ENCODE peak calls at places on chromosomes 11 and 22, in four cellular contexts. N is heart left ventricle, Q is A549, V is adrenal gland. S is an unnamed sample.

GRCh38 chr22:36366291-36366708 is 21.5 kb downstream of the MYH9 start:
- DNase-seq in N (no peak), Q (no peak), V (no peak), S (no peak)

GRCh38 chr11:83220279-83220678 is 26.8 kb downstream of the ANKRD42 start:
- DNase-seq in N (no peak), Q (no peak), V (no peak), S (no peak)

GRCh38 chr11:84524422-84525051 is 1102.6 kb downstream of the DLG2 start:
- DNase-seq in N (no peak), Q (peak), V (no peak), S (no peak)

GRCh38 chr11:76903325-76903724 is 42.6 kb downstream of the ACER3 start:
- DNase-seq in N (no peak), Q (no peak), V (no peak), S (no peak)

GRCh38 chr11:17578296-17578695 is 31.2 kb downstream of the OTOG start:
- DNase-seq in N (no peak), Q (no peak), V (no peak), S (no peak)

GRCh38 chr11:34044664-34045485 is 6.7 kb upstream of the CAPRIN1 start:
- DNase-seq in N (no peak), Q (peak), V (no peak), S (no peak)

GRCh38 chr11:128590587-128590986 is 3.2 kb upstream of the ETS1 start:
- DNase-seq in N (no peak), Q (no peak), V (no peak), S (no peak)

GRCh38 chr11:58905716-58906547 is 33.4 kb upstream of the GLYATL1 start:
- DNase-seq in N (peak), Q (peak), V (no peak), S (no peak)

GRCh38 chr22:37604875-37605274 is 3.8 kb upstream of the GGA1 start:
- DNase-seq in N (no peak), Q (no peak), V (no peak), S (no peak)

GRCh38 chr11:67642490-67643120 is 3.0 kb upstream of the TBX10 start:
- DNase-seq in N (no peak), Q (no peak), V (no peak), S (no peak)

GRCh38 chr11:12606597-12606996 is 67.6 kb upstream of the TEAD1 start:
- DNase-seq in N (no peak), Q (no peak), V (no peak), S (no peak)

GRCh38 chr11:114033572-114033971 is 25.9 kb upstream of the ZBTB16 start:
- DNase-seq in N (no peak), Q (no peak), V (no peak), S (no peak)

DNA sequence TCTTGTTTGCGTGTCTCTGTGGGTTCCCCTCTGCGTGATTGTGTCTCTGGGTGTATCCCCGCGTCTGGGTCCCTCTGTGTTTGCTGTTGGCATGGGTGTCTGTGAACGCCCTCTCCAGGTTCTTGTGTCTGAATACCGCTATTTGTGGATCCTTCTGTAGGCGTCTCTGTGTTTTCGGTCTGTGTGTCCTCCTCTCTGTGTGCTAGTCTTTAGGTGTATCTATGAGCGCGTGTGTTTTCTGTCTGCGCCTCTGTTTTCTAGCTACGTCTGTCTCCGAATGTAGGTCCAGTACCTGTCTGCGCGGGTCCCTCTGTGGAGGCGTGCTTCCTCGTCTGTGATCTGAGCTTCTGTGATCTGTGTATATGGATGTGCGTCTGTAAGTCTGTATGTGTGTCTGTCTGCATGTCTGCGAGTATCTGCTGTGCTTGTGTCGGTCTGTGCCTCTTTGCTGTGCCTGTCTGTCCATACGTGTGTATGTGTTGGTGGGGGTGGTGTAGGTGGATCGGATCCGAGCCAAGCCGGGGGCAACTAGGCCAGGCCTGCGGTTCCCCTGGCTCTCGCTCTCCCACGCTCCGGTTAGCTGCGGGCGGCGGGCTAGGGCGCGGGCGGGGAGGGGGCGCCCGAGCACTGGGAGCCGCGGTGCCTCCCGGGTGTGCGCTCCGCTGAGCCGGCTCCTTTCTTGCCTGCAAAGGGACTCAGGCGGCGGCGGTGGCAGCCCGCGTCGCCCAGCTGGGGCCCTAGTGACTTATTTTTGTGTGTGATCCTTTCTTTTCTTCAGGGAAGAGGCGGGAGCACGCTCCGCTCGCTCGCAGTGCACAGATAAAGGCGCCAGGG is 105.3 kb upstream of the E2F8 start:
- DNase-seq in N (peak), Q (peak), V (no peak), S (no peak)
- TF ChIP-seq POLR2A in N (no peak), Q (no peak), V (no peak), S (no peak)

GRCh38 chr11:111910637-111911562 is 670 bp downstream of the CRYAB start:
- DNase-seq in N (peak), Q (no peak), V (no peak), S (no peak)

GRCh38 chr11:111912535-111912934 is at the start of gene HSPB2:
- DNase-seq in N (peak), Q (no peak), V (peak), S (peak)

GRCh38 chr11:111913031-111913861 is 712 bp downstream of the HSPB2 start:
- DNase-seq in N (peak), Q (no peak), V (no peak), S (peak)

GRCh38 chr11:111913997-111914396 is 1.5 kb downstream of the HSPB2 start:
- DNase-seq in N (peak), Q (no peak), V (peak), S (peak)

DNA sequence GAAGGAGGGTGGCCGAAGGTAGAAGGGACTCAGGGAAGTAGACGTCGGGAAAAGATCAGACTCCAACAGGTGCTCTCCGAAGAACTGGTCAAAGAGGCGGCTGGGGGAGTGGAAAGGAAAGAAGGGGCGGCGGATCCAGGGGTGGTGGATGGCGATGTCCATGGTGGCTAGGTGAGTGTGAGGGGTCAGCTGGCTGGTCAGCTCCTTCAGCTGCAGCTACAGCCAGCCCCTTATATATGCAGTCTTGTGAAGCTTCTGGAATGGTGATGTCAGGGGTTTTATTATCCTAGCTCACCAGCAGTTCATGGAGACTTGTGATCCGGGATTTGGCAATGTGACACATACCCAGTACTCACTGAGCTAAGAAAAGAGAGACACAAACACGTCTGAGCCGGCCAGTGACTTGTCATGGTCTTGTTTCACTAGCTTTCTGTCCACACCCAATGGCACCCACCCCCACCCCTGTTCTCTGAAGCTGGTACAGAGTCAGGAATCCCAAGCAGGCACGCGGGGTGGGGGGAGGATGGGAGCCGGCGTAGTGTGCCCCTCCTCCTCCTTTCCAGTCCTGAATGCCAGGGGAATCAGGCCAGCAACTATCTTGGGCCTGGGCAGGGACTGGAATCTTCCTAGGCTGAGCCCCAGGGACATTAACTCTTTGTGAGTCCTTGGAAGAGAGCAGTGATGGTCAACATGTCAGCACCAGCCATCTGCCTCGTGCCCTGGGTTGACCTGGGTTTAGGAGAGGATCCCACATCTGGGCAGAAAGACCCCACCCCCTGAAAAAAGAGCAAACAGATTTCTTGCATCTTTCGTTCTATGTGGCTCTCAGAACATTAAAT is at the start of gene CRYAB:
- DNase-seq in N (peak), Q (no peak), V (peak), S (peak)
- TF ChIP-seq POLR2A in N (peak), Q (no peak), V (peak), S (peak)

GRCh38 chr11:120801801-120802689 is 221.9 kb upstream of the TBCEL start:
- DNase-seq in N (peak), Q (peak), V (peak), S (peak)
- TF ChIP-seq POLR2A in N (no peak), Q (no peak), V (no peak), S (no peak)

GRCh38 chr11:111849631-111850030 is 21.8 kb downstream of the ALG9 start:
- DNase-seq in N (no peak), Q (no peak), V (no peak), S (no peak)
- TF ChIP-seq POLR2A in N (no peak), Q (no peak), V (no peak), S (no peak)

GRCh38 chr11:43907028-43907966 is 26.7 kb downstream of the ALKBH3 start:
- DNase-seq in N (no peak), Q (no peak), V (no peak), S (no peak)

GRCh38 chr11:43903969-43904368 is 23.3 kb downstream of the ALKBH3 start:
- DNase-seq in N (no peak), Q (no peak), V (no peak), S (no peak)

GRCh38 chr11:43905788-43906187 is 25.2 kb downstream of the ALKBH3 start:
- DNase-seq in N (peak), Q (no peak), V (peak), S (no peak)

GRCh38 chr11:43903086-43903485 is 22.5 kb downstream of the ALKBH3 start:
- DNase-seq in N (no peak), Q (no peak), V (no peak), S (no peak)

GRCh38 chr11:43904737-43905515 is 24.3 kb downstream of the ALKBH3 start:
- DNase-seq in N (no peak), Q (no peak), V (no peak), S (no peak)
- TF ChIP-seq POLR2A in N (no peak), Q (no peak), V (no peak), S (no peak)

S was measured in ovary.